ENCODE peak calls at places on chromosomes 13 and 19, in eight cellular contexts. E, Y, J, D, O, F, U and C are unnamed samples.

GRCh38 chr13:20911037-20911436 is 8.5 kb upstream of the XPO4 start:
- DNase-seq in E (no peak), Y (no peak), J (no peak), D (no peak), O (no peak), F (no peak), U (no peak), C (no peak)

GRCh38 chr19:43527860-43528622 is 1.0 kb upstream of the ETHE1 start:
- DNase-seq in E (peak), Y (no peak), J (peak), D (peak), O (no peak), F (no peak), U (peak), C (no peak)

GRCh38 chr19:33291623-33292534 is 10.5 kb downstream of the CEBPA start:
- DNase-seq in E (no peak), Y (no peak), J (no peak), D (no peak), O (no peak), F (no peak), U (no peak), C (no peak)

GRCh38 chr13:51148952-51149573 is 38.0 kb upstream of the C13orf42 start:
- DNase-seq in E (no peak), Y (no peak), J (peak), D (no peak), O (no peak), F (peak), U (no peak), C (peak)

GRCh38 chr13:106373304-106373988 is 162.0 kb downstream of the EFNB2 start:
- DNase-seq in E (no peak), Y (no peak), J (no peak), D (no peak), O (no peak), F (no peak), U (no peak), C (no peak)

GRCh38 chr19:43639507-43640423 is at the start of gene CADM4:
- DNase-seq in E (no peak), Y (peak), J (no peak), D (no peak), O (peak), F (no peak), U (no peak), C (peak)

GRCh38 chr19:45761714-45762113 is 7.3 kb downstream of the SIX5 start:
- DNase-seq in E (no peak), Y (no peak), J (no peak), D (no peak), O (no peak), F (no peak), U (no peak), C (no peak)

GRCh38 chr13:45851171-45851889 is at the start of gene SIAH3:
- DNase-seq in E (no peak), Y (no peak), J (no peak), D (no peak), O (no peak), F (no peak), U (no peak), C (no peak)

GRCh38 chr13:108227651-108228272 is 9.6 kb downstream of the ABHD13 start:
- DNase-seq in E (no peak), Y (no peak), J (peak), D (no peak), O (no peak), F (no peak), U (no peak), C (peak)

GRCh38 chr19:45506991-45507863 is at the start of gene VASP:
- DNase-seq in E (peak), Y (peak), J (peak), D (peak), O (peak), F (no peak), U (peak), C (peak)

GRCh38 chr19:1076951-1077350 is 10.0 kb downstream of the ARHGAP45 start:
- DNase-seq in E (no peak), Y (peak), J (no peak), D (peak), O (peak), F (no peak), U (peak), C (no peak)

GRCh38 chr19:1846517-1847205 is 1.6 kb downstream of the REXO1 start:
- DNase-seq in E (no peak), Y (no peak), J (no peak), D (no peak), O (no peak), F (no peak), U (no peak), C (no peak)

GRCh38 chr19:47032171-47032811 is 12.7 kb downstream of the NPAS1 start:
- DNase-seq in E (no peak), Y (peak), J (no peak), D (no peak), O (peak), F (no peak), U (no peak), C (peak)

GRCh38 chr19:40191836-40192646 is 815 bp downstream of the MAP3K10 start:
- DNase-seq in E (no peak), Y (peak), J (peak), D (peak), O (no peak), F (no peak), U (no peak), C (peak)

GRCh38 chr13:65584126-65584525 is 1646.0 kb downstream of the PCDH9 start:
- DNase-seq in E (no peak), Y (no peak), J (no peak), D (no peak), O (no peak), F (no peak), U (no peak), C (no peak)

GRCh38 chr13:95677564-95678386 is 836 bp downstream of the DNAJC3 start:
- DNase-seq in E (no peak), Y (no peak), J (peak), D (peak), O (no peak), F (no peak), U (peak), C (no peak)

GRCh38 chr19:49196527-49197240 is 39.1 kb downstream of the TRPM4 start:
- DNase-seq in E (no peak), Y (peak), J (no peak), D (no peak), O (no peak), F (no peak), U (peak), C (no peak)

GRCh38 chr13:20544186-20544914 is 18.7 kb upstream of the CRYL1 start:
- DNase-seq in E (no peak), Y (no peak), J (no peak), D (no peak), O (no peak), F (no peak), U (no peak), C (no peak)

GRCh38 chr13:103883152-103883551 is 816.9 kb upstream of the SLC10A2 start:
- DNase-seq in E (peak), Y (peak), J (peak), D (peak), O (peak), F (peak), U (peak), C (peak)

GRCh38 chr13:47252627-47253026 is 355.8 kb upstream of the HTR2A start:
- DNase-seq in E (no peak), Y (no peak), J (peak), D (no peak), O (no peak), F (no peak), U (no peak), C (no peak)

GRCh38 chr19:16040642-16041041 is 35.7 kb upstream of the TPM4 start:
- DNase-seq in E (no peak), Y (no peak), J (peak), D (no peak), O (no peak), F (no peak), U (no peak), C (no peak)

GRCh38 chr13:50015263-50015662 is at the start of gene KCNRG:
- DNase-seq in E (no peak), Y (no peak), J (peak), D (no peak), O (no peak), F (no peak), U (no peak), C (no peak)

GRCh38 chr19:42023943-42024260 is 29.9 kb upstream of the ATP1A3 start:
- DNase-seq in E (no peak), Y (no peak), J (no peak), D (no peak), O (no peak), F (no peak), U (no peak), C (no peak)

GRCh38 chr19:42024622-42025111 is 30.6 kb upstream of the ATP1A3 start:
- DNase-seq in E (no peak), Y (peak), J (peak), D (no peak), O (no peak), F (peak), U (no peak), C (no peak)

GRCh38 chr19:42022616-42023015 is 28.6 kb upstream of the ATP1A3 start:
- DNase-seq in E (no peak), Y (no peak), J (no peak), D (no peak), O (no peak), F (no peak), U (no peak), C (no peak)

GRCh38 chr19:42021185-42021584 is 27.2 kb upstream of the ATP1A3 start:
- DNase-seq in E (no peak), Y (no peak), J (no peak), D (no peak), O (no peak), F (no peak), U (no peak), C (no peak)

DNA sequence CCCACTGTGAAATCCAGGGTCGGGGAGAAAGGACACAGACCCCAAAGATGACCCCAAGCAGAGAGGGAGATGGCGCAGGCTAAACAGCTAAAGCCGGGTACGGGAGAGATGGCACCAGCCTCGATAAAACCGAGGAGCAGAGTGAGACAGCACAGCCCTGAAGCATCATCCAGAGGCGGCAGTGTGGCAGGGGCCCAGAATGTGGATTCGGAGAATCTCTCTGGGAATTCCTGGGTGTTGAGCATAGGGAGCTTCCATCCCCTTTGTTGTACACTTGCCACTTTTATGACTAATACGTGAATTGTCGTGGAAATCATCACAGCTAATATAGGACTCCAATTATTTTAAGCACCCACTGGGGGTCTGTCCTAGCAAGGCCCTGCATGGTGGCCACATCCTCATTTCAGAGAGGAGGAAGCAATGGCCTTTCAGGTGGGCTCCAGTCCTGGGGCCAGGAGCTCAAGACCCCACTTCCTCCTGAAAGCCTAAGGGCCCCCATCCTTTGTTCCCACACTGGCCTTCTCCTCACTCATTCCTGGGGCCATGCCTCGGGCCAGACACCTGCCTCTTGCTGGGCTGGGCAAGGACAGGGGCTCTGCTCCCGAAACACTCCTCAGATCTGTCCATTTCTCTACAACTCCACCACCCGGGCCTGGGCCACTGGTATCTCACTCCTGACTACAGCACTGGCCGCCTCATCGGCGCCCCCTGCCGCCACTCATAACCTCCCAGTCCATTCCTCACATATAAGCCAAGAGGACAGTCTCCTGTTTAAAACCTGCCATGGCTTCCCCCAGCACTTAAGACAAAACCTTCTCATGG is 29.3 kb upstream of the ATP1A3 start:
- DNase-seq in E (no peak), Y (no peak), J (peak), D (no peak), O (no peak), F (no peak), U (no peak), C (peak)
- TF ChIP-seq CTCF in E (no peak), Y (no peak), J (peak), D (no peak), O (no peak), F (peak), U (no peak), C (peak)

DNA sequence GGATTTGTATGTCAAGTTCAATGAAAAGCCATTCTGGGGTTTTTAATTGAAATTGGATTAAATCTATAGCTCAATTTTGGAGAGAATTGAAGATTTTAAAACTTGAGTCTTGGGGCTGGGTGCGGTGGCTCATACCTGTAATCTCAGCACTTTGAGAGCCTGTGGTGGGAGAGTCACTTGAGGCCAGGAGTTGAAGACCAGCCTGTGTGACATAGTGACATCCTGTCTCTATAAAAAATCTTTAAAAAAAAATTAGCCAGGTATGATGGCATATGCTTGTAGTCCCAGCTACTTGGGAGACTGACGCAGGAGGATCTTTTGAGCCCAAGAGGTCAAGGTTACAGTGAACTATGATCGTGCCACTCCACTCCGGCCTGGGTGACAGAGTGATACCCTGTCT is 41.2 kb downstream of the VAV1 start:
- DNase-seq in E (no peak), Y (no peak), J (no peak), D (no peak), O (no peak), F (no peak), U (no peak), C (no peak)
- TF ChIP-seq CTCF in E (no peak), Y (no peak), J (no peak), D (no peak), O (no peak), F (no peak), U (no peak), C (no peak)

GRCh38 chr13:66994097-66994496 is 236.0 kb downstream of the PCDH9 start:
- DNase-seq in E (peak), Y (peak), J (peak), D (peak), O (peak), F (no peak), U (peak), C (peak)
- TF ChIP-seq CTCF in E (peak), Y (peak), J (peak), D (no peak), O (peak), F (peak), U (no peak), C (peak)

GRCh38 chr13:90461398-90461797 is 886.1 kb upstream of the MIR17HG start:
- DNase-seq in E (no peak), Y (no peak), J (no peak), D (no peak), O (no peak), F (no peak), U (no peak), C (no peak)

GRCh38 chr13:90453342-90453741 is 894.1 kb upstream of the MIR17HG start:
- DNase-seq in E (no peak), Y (no peak), J (no peak), D (no peak), O (no peak), F (no peak), U (no peak), C (no peak)

GRCh38 chr13:90454002-90454636 is 893.4 kb upstream of the MIR17HG start:
- DNase-seq in E (no peak), Y (no peak), J (no peak), D (no peak), O (no peak), F (no peak), U (no peak), C (no peak)

GRCh38 chr13:90455861-90456260 is 891.6 kb upstream of the MIR17HG start:
- DNase-seq in E (no peak), Y (no peak), J (no peak), D (no peak), O (no peak), F (no peak), U (no peak), C (no peak)
- TF ChIP-seq CTCF in E (no peak), Y (no peak), J (no peak), D (no peak), O (no peak), F (no peak), U (no peak), C (no peak)

GRCh38 chr19:18253130-18253529 is 21.1 kb downstream of the IQCN start:
- DNase-seq in E (no peak), Y (no peak), J (no peak), D (no peak), O (no peak), F (no peak), U (no peak), C (no peak)

GRCh38 chr19:18257503-18258470 is 16.5 kb downstream of the IQCN start:
- DNase-seq in E (no peak), Y (no peak), J (no peak), D (no peak), O (no peak), F (no peak), U (no peak), C (no peak)

GRCh38 chr19:18252370-18252717 is 21.9 kb downstream of the IQCN start:
- DNase-seq in E (no peak), Y (no peak), J (no peak), D (no peak), O (no peak), F (no peak), U (no peak), C (no peak)

GRCh38 chr19:18253716-18254115 is 20.5 kb downstream of the IQCN start:
- DNase-seq in E (no peak), Y (no peak), J (no peak), D (no peak), O (peak), F (no peak), U (no peak), C (no peak)

DNA sequence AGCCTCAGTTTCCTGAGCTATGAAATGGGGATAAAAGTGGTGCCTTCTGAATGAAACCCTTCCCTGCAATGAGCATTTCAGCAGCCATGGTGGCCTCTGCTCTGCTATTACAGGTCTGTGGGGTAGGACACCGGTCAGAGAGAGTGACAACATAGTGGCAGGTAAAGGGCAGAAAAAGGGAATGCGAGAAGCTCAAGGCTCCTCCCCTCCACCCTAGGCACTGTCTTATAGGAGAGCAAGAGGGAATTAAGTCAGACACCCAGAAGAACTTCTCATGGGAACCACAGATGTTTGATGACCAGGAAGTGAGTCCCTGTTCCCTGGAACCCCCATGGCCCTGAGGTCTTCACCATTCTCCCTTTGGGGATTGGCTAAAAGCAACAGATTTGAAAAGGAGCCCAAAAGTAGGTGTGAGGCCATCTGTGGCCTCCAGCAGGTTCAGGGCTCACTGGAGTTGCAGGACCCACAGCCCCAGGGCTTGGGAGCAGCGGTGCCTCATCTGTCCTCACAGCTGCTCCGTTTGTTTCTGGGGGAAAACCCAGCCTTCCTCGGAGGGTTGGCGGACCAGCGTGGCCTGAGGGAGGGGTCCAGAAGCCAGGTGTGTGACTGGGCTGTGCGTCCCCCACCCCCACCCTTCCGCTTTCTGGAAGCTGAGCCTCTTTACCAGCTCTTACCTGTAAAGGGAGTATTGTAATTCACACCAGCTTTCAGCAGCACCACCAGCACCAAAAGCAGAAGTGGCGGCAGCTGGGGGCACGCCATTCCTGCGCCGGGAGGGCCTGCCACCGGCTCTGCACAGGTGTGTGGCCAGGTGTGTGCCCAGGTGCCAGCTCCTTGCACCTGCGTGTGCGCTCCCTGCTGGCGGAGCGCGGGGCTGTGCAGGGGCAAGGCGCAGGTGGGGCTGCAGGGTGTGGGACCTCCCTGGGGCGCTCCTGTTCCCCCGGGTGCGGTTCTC is 19.4 kb downstream of the IQCN start:
- DNase-seq in E (no peak), Y (no peak), J (no peak), D (no peak), O (peak), F (no peak), U (no peak), C (no peak)
- TF ChIP-seq CTCF in E (peak), Y (no peak), J (no peak), D (peak), O (no peak), F (no peak), U (no peak), C (no peak)

GRCh38 chr19:3344608-3345598 is 21.5 kb upstream of the NFIC start:
- DNase-seq in E (no peak), Y (no peak), J (no peak), D (no peak), O (no peak), F (no peak), U (no peak), C (no peak)

GRCh38 chr19:3346677-3347353 is 19.6 kb upstream of the NFIC start:
- DNase-seq in E (peak), Y (peak), J (peak), D (peak), O (peak), F (no peak), U (peak), C (no peak)

GRCh38 chr19:3345850-3346460 is 20.4 kb upstream of the NFIC start:
- DNase-seq in E (no peak), Y (no peak), J (no peak), D (no peak), O (no peak), F (no peak), U (no peak), C (no peak)

GRCh38 chr19:3342246-3342645 is 24.1 kb upstream of the NFIC start:
- DNase-seq in E (no peak), Y (no peak), J (no peak), D (no peak), O (no peak), F (no peak), U (no peak), C (no peak)

GRCh38 chr19:3343619-3344502 is 22.5 kb upstream of the NFIC start:
- DNase-seq in E (peak), Y (peak), J (peak), D (peak), O (peak), F (no peak), U (peak), C (no peak)
- TF ChIP-seq CTCF in E (no peak), Y (peak), J (no peak), D (no peak), O (no peak), F (peak), U (no peak), C (no peak)